ENCODE peak calls at places on chromosomes 1 and 21, in six cellular contexts. One of them, this sample, is unnamed. For H3K36me3, the result is how much of the 10 kb centered on the place peaks cover.

GRCh38 chr1:30407862-30408580 is 315.4 kb downstream of the MATN1 start:
- DNase-seq in transverse colon: no peak
- DNase-seq in stomach: peak
- DNase-seq in endothelial cell of umbilical vein: no peak
- DNase-seq in H1: peak
- DNase-seq in Panc1: no peak
- DNase-seq in this sample: peak

GRCh38 chr1:232459826-232460225 is 170.1 kb downstream of the SIPA1L2 start:
- DNase-seq in stomach: no peak
- DNase-seq in endothelial cell of umbilical vein: no peak
- DNase-seq in transverse colon: no peak
- DNase-seq in H1: no peak
- DNase-seq in Panc1: no peak
- DNase-seq in this sample: no peak

GRCh38 chr1:1582970-1583666 is 8.5 kb upstream of the SSU72 start:
- DNase-seq in H1: no peak
- DNase-seq in stomach: no peak
- DNase-seq in Panc1: no peak
- DNase-seq in endothelial cell of umbilical vein: no peak
- DNase-seq in transverse colon: no peak
- DNase-seq in this sample: no peak

GRCh38 chr1:15578921-15579682 is 5.7 kb downstream of the AGMAT start:
- DNase-seq in H1: no peak
- DNase-seq in Panc1: no peak
- DNase-seq in stomach: no peak
- DNase-seq in endothelial cell of umbilical vein: no peak
- DNase-seq in transverse colon: no peak
- DNase-seq in this sample: peak

GRCh38 chr21:38140192-38140905 is 116.4 kb upstream of the KCNJ15 start:
- DNase-seq in stomach: peak
- DNase-seq in transverse colon: no peak
- DNase-seq in H1: no peak
- DNase-seq in endothelial cell of umbilical vein: peak
- DNase-seq in Panc1: no peak
- DNase-seq in this sample: no peak

GRCh38 chr1:75795703-75796193 is 934 bp upstream of the MSH4 start:
- DNase-seq in Panc1: no peak
- DNase-seq in transverse colon: no peak
- DNase-seq in stomach: no peak
- DNase-seq in H1: no peak
- DNase-seq in endothelial cell of umbilical vein: no peak
- DNase-seq in this sample: no peak

GRCh38 chr1:103145449-103145848 is 37.1 kb upstream of the COL11A1 start:
- DNase-seq in endothelial cell of umbilical vein: no peak
- DNase-seq in Panc1: no peak
- DNase-seq in stomach: no peak
- DNase-seq in transverse colon: no peak
- DNase-seq in H1: no peak
- DNase-seq in this sample: no peak

GRCh38 chr1:162627662-162628296 is 4.5 kb upstream of the DDR2 start:
- DNase-seq in H1: no peak
- DNase-seq in Panc1: no peak
- DNase-seq in stomach: no peak
- DNase-seq in endothelial cell of umbilical vein: peak
- DNase-seq in transverse colon: no peak
- DNase-seq in this sample: no peak

GRCh38 chr1:231272173-231272572 is 31.2 kb downstream of the GNPAT start:
- DNase-seq in H1: no peak
- DNase-seq in transverse colon: no peak
- DNase-seq in endothelial cell of umbilical vein: peak
- DNase-seq in stomach: no peak
- DNase-seq in Panc1: no peak
- DNase-seq in this sample: no peak

GRCh38 chr1:236051107-236051885 is 13.6 kb downstream of the NID1 start:
- DNase-seq in transverse colon: no peak
- DNase-seq in Panc1: no peak
- DNase-seq in endothelial cell of umbilical vein: no peak
- DNase-seq in H1: no peak
- DNase-seq in stomach: no peak
- DNase-seq in this sample: no peak

GRCh38 chr1:162908236-162908635 is 47.3 kb upstream of the CCDC190 start:
- DNase-seq in transverse colon: no peak
- DNase-seq in endothelial cell of umbilical vein: no peak
- DNase-seq in stomach: no peak
- DNase-seq in Panc1: no peak
- DNase-seq in H1: no peak
- DNase-seq in this sample: no peak

GRCh38 chr1:36572142-36572715 is 89.5 kb upstream of the CSF3R start:
- DNase-seq in endothelial cell of umbilical vein: no peak
- DNase-seq in stomach: no peak
- DNase-seq in H1: no peak
- DNase-seq in Panc1: no peak
- DNase-seq in transverse colon: no peak
- DNase-seq in this sample: peak

GRCh38 chr1:3688356-3688755 is 36.0 kb downstream of the TP73 start:
- DNase-seq in Panc1: no peak
- DNase-seq in stomach: no peak
- DNase-seq in H1: peak
- DNase-seq in endothelial cell of umbilical vein: no peak
- DNase-seq in transverse colon: no peak
- DNase-seq in this sample: no peak

GRCh38 chr1:208203127-208203847 is 40.9 kb downstream of the PLXNA2 start:
- DNase-seq in endothelial cell of umbilical vein: peak
- DNase-seq in transverse colon: peak
- DNase-seq in Panc1: no peak
- DNase-seq in stomach: peak
- DNase-seq in H1: no peak
- DNase-seq in this sample: no peak

GRCh38 chr1:236603896-236604217 is 459 bp downstream of the HEATR1 start:
- DNase-seq in endothelial cell of umbilical vein: no peak
- DNase-seq in stomach: no peak
- DNase-seq in H1: no peak
- DNase-seq in Panc1: no peak
- DNase-seq in transverse colon: no peak
- DNase-seq in this sample: no peak

GRCh38 chr1:156608036-156608674 is 6.9 kb upstream of the GPATCH4 start:
- DNase-seq in H1: peak
- DNase-seq in Panc1: no peak
- DNase-seq in stomach: peak
- DNase-seq in transverse colon: peak
- DNase-seq in endothelial cell of umbilical vein: peak
- DNase-seq in this sample: no peak

GRCh38 chr1:32963746-32964460 is 706 bp downstream of the RNF19B start:
- DNase-seq in stomach: peak
- DNase-seq in endothelial cell of umbilical vein: peak
- DNase-seq in H1: peak
- DNase-seq in transverse colon: peak
- DNase-seq in Panc1: no peak
- DNase-seq in this sample: peak

GRCh38 chr1:71561729-71562128 is 480.9 kb upstream of the ZRANB2 start:
- DNase-seq in transverse colon: no peak
- DNase-seq in stomach: no peak
- DNase-seq in endothelial cell of umbilical vein: peak
- DNase-seq in H1: no peak
- DNase-seq in Panc1: no peak
- DNase-seq in this sample: no peak

GRCh38 chr1:181504294-181505115 is 21.2 kb downstream of the CACNA1E start:
- DNase-seq in endothelial cell of umbilical vein: no peak
- DNase-seq in Panc1: no peak
- DNase-seq in H1: peak
- DNase-seq in transverse colon: no peak
- DNase-seq in stomach: no peak
- DNase-seq in this sample: peak

GRCh38 chr1:192170196-192170984 is 12.1 kb downstream of the RGS18 start:
- DNase-seq in stomach: no peak
- DNase-seq in Panc1: no peak
- DNase-seq in H1: no peak
- DNase-seq in transverse colon: no peak
- DNase-seq in endothelial cell of umbilical vein: peak
- DNase-seq in this sample: no peak

GRCh38 chr1:151222130-151222529 is 23.8 kb downstream of the PIP5K1A start:
- DNase-seq in stomach: no peak
- DNase-seq in Panc1: no peak
- DNase-seq in endothelial cell of umbilical vein: no peak
- DNase-seq in H1: no peak
- DNase-seq in transverse colon: no peak
- DNase-seq in this sample: no peak

GRCh38 chr21:36450511-36450910 is 29.4 kb downstream of the CLDN14 start:
- DNase-seq in Panc1: no peak
- DNase-seq in H1: no peak
- DNase-seq in endothelial cell of umbilical vein: peak
- DNase-seq in stomach: no peak
- DNase-seq in transverse colon: no peak
- DNase-seq in this sample: no peak

GRCh38 chr1:238789916-238790667 is 596.3 kb upstream of the CHRM3 start:
- DNase-seq in stomach: no peak
- DNase-seq in endothelial cell of umbilical vein: no peak
- DNase-seq in transverse colon: no peak
- DNase-seq in Panc1: no peak
- DNase-seq in H1: no peak
- DNase-seq in this sample: no peak

GRCh38 chr1:161168906-161169305 is 2.7 kb downstream of the PPOX start:
- DNase-seq in stomach: no peak
- DNase-seq in transverse colon: no peak
- DNase-seq in endothelial cell of umbilical vein: no peak
- DNase-seq in H1: no peak
- DNase-seq in Panc1: no peak
- DNase-seq in this sample: peak

GRCh38 chr1:233613252-233614172 is at the start of gene KCNK1:
- DNase-seq in transverse colon: peak
- DNase-seq in H1: peak
- DNase-seq in endothelial cell of umbilical vein: peak
- DNase-seq in Panc1: no peak
- DNase-seq in stomach: peak
- DNase-seq in this sample: no peak

GRCh38 chr1:909861-910310 is 13.8 kb upstream of the SAMD11 start:
- DNase-seq in H1: no peak
- DNase-seq in Panc1: no peak
- DNase-seq in transverse colon: peak
- DNase-seq in stomach: no peak
- DNase-seq in endothelial cell of umbilical vein: no peak
- DNase-seq in this sample: peak

GRCh38 chr1:85240659-85241058 is 18.8 kb downstream of the C1orf52 start:
- DNase-seq in stomach: no peak
- DNase-seq in H1: no peak
- DNase-seq in Panc1: no peak
- DNase-seq in endothelial cell of umbilical vein: peak
- DNase-seq in transverse colon: no peak
- DNase-seq in this sample: no peak
- H3K27ac ChIP-seq in stomach: peak
- H3K27ac ChIP-seq in H1: no peak
- H3K27ac ChIP-seq in Panc1: no peak
- H3K27ac ChIP-seq in endothelial cell of umbilical vein: no peak
- H3K27ac ChIP-seq in transverse colon: peak
- H3K27ac ChIP-seq in this sample: peak

GRCh38 chr1:176656257-176656995 is 193.5 kb downstream of the PAPPA2 start:
- DNase-seq in Panc1: no peak
- DNase-seq in H1: no peak
- DNase-seq in stomach: no peak
- DNase-seq in endothelial cell of umbilical vein: no peak
- DNase-seq in transverse colon: no peak
- DNase-seq in this sample: no peak
- TF ChIP-seq POLR2AphosphoS5 in Panc1: no peak
- TF ChIP-seq POLR2AphosphoS5 in H1: no peak
- TF ChIP-seq POLR2AphosphoS5 in stomach: no peak
- TF ChIP-seq POLR2AphosphoS5 in endothelial cell of umbilical vein: no peak
- TF ChIP-seq POLR2AphosphoS5 in transverse colon: peak
- TF ChIP-seq POLR2AphosphoS5 in this sample: no peak

DNA sequence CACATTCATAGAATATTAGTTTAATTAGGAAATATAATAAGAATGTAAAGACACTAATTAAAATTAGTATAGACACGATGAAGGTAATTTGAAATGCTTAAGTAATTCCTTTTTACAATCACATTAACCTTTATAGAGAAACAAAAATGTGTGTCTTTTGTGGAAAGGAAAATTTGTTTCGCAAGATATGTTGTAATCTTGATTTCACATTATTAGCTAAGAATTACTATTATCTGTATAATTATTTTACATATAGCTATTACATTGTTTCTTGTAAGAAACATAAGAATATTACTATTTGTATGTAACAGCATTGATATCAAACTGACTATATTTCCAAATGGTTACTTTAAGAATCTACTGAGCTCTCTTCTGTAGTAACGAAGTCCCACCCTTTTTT is 111.2 kb downstream of the PTPRC start:
- DNase-seq in Panc1: no peak
- DNase-seq in H1: no peak
- DNase-seq in stomach: no peak
- DNase-seq in endothelial cell of umbilical vein: no peak
- DNase-seq in transverse colon: no peak
- DNase-seq in this sample: no peak
- H3K36me3 ChIP-seq in Panc1: under half
- H3K36me3 ChIP-seq in H1: under half
- H3K36me3 ChIP-seq in stomach: under half
- H3K36me3 ChIP-seq in endothelial cell of umbilical vein: under half
- H3K36me3 ChIP-seq in transverse colon: under half
- H3K36me3 ChIP-seq in this sample: half or more

GRCh38 chr1:177923441-177923840 is 46.4 kb downstream of the SEC16B start:
- DNase-seq in H1: no peak
- DNase-seq in stomach: no peak
- DNase-seq in Panc1: no peak
- DNase-seq in endothelial cell of umbilical vein: no peak
- DNase-seq in transverse colon: no peak
- DNase-seq in this sample: no peak

GRCh38 chr1:177925006-177925405 is 44.9 kb downstream of the SEC16B start:
- DNase-seq in endothelial cell of umbilical vein: peak
- DNase-seq in Panc1: no peak
- DNase-seq in H1: no peak
- DNase-seq in transverse colon: no peak
- DNase-seq in stomach: no peak
- DNase-seq in this sample: no peak

GRCh38 chr1:177928194-177928593 is 41.7 kb downstream of the SEC16B start:
- DNase-seq in Panc1: no peak
- DNase-seq in transverse colon: no peak
- DNase-seq in H1: no peak
- DNase-seq in endothelial cell of umbilical vein: peak
- DNase-seq in stomach: no peak
- DNase-seq in this sample: no peak

GRCh38 chr1:177926201-177926600 is 43.7 kb downstream of the SEC16B start:
- DNase-seq in H1: no peak
- DNase-seq in endothelial cell of umbilical vein: peak
- DNase-seq in transverse colon: no peak
- DNase-seq in Panc1: no peak
- DNase-seq in stomach: no peak
- DNase-seq in this sample: no peak

DNA sequence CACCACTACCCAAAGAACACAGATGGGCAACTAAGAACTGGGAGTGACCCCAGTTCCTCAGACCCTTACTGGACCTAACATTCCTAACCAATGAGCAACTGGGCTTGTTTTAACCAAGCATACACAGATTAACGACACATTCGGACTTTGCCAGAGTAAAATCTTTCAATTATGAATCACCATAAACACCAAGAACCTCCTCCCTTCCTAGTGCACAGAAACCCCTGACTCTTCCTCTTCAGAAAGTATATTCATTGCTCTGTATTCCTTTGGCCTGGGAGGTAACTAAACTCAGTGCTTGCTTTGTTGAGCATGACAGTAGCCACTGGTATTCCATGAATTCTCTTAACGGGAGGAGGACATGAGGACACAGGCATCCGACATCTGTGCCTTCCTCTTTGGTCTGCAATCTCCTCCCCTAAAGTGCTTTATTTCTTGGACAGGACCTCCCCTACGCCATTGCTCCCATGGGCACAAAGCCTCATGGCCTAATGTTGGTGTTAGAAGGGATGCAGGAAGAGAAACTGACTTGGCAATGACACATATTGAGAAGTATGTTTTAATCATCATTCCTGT is 42.7 kb downstream of the SEC16B start:
- DNase-seq in endothelial cell of umbilical vein: peak
- DNase-seq in stomach: no peak
- DNase-seq in Panc1: no peak
- DNase-seq in transverse colon: no peak
- DNase-seq in H1: no peak
- DNase-seq in this sample: no peak
- H3K27ac ChIP-seq in endothelial cell of umbilical vein: peak
- H3K27ac ChIP-seq in stomach: no peak
- H3K27ac ChIP-seq in Panc1: no peak
- H3K27ac ChIP-seq in transverse colon: no peak
- H3K27ac ChIP-seq in H1: no peak
- H3K27ac ChIP-seq in this sample: no peak

This sample was measured in spleen.